ENCODE peak calls at places on chromosomes 12 and 14, in seven cellular contexts. One of them, this sample, is unnamed.
A peak's percentile ranks its signal among the peaks of the same experiment; 100 is the strongest.

GRCh38 chr12:11710431-11710830 is 61.0 kb downstream of the ETV6 start:
- DNase-seq in natural killer cell: no peak
- DNase-seq in effector memory CD4-positive, alpha-beta T cell: no peak
- DNase-seq in activated T-cell treated with anti-CD3 and anti-CD28 coated beads for 48 hours: no peak
- DNase-seq in myocyte: no peak
- DNase-seq in amygdala: no peak
- DNase-seq in coronary artery: no peak
- DNase-seq in this sample: no peak

GRCh38 chr12:402127-402456 is 648 bp downstream of the CCDC77 start:
- DNase-seq in amygdala: no peak
- DNase-seq in myocyte: peak; percentile 30
- DNase-seq in effector memory CD4-positive, alpha-beta T cell: no peak
- DNase-seq in activated T-cell treated with anti-CD3 and anti-CD28 coated beads for 48 hours: no peak
- DNase-seq in natural killer cell: no peak
- DNase-seq in coronary artery: no peak
- DNase-seq in this sample: no peak

GRCh38 chr12:120157678-120158077 is 36.8 kb downstream of the GCN1 start:
- DNase-seq in myocyte: no peak
- DNase-seq in activated T-cell treated with anti-CD3 and anti-CD28 coated beads for 48 hours: no peak
- DNase-seq in coronary artery: no peak
- DNase-seq in amygdala: no peak
- DNase-seq in natural killer cell: no peak
- DNase-seq in effector memory CD4-positive, alpha-beta T cell: no peak
- DNase-seq in this sample: no peak

GRCh38 chr12:106019130-106019529 is 119.6 kb downstream of the NUAK1 start:
- DNase-seq in myocyte: no peak
- DNase-seq in coronary artery: no peak
- DNase-seq in natural killer cell: no peak
- DNase-seq in effector memory CD4-positive, alpha-beta T cell: no peak
- DNase-seq in activated T-cell treated with anti-CD3 and anti-CD28 coated beads for 48 hours: no peak
- DNase-seq in amygdala: no peak
- DNase-seq in this sample: no peak

GRCh38 chr12:55929306-55929791 is 1.6 kb upstream of the DGKA start:
- DNase-seq in amygdala: no peak
- DNase-seq in effector memory CD4-positive, alpha-beta T cell: peak; percentile 88
- DNase-seq in activated T-cell treated with anti-CD3 and anti-CD28 coated beads for 48 hours: peak; percentile 81
- DNase-seq in myocyte: no peak
- DNase-seq in coronary artery: no peak
- DNase-seq in natural killer cell: peak; percentile 44
- DNase-seq in this sample: peak; percentile 83

GRCh38 chr12:18923721-18924120 is 185.8 kb downstream of the CAPZA3 start:
- DNase-seq in myocyte: no peak
- DNase-seq in coronary artery: no peak
- DNase-seq in natural killer cell: no peak
- DNase-seq in effector memory CD4-positive, alpha-beta T cell: no peak
- DNase-seq in amygdala: no peak
- DNase-seq in activated T-cell treated with anti-CD3 and anti-CD28 coated beads for 48 hours: no peak
- DNase-seq in this sample: no peak

GRCh38 chr12:92634730-92635129 is 68.1 kb upstream of the PLEKHG7 start:
- DNase-seq in activated T-cell treated with anti-CD3 and anti-CD28 coated beads for 48 hours: no peak
- DNase-seq in natural killer cell: no peak
- DNase-seq in coronary artery: no peak
- DNase-seq in myocyte: peak; percentile 63
- DNase-seq in effector memory CD4-positive, alpha-beta T cell: no peak
- DNase-seq in amygdala: no peak
- DNase-seq in this sample: no peak

GRCh38 chr14:66495214-66496098 is 9.3 kb downstream of the CCDC196 start:
- DNase-seq in effector memory CD4-positive, alpha-beta T cell: no peak
- DNase-seq in activated T-cell treated with anti-CD3 and anti-CD28 coated beads for 48 hours: no peak
- DNase-seq in myocyte: peak; percentile 68
- DNase-seq in amygdala: no peak
- DNase-seq in natural killer cell: no peak
- DNase-seq in coronary artery: no peak
- DNase-seq in this sample: peak; percentile 3

GRCh38 chr12:49622501-49623141 is 740 bp upstream of the PRPF40B start:
- DNase-seq in activated T-cell treated with anti-CD3 and anti-CD28 coated beads for 48 hours: no peak
- DNase-seq in myocyte: peak; percentile 31
- DNase-seq in natural killer cell: peak; percentile 32
- DNase-seq in amygdala: no peak
- DNase-seq in effector memory CD4-positive, alpha-beta T cell: peak; percentile 45
- DNase-seq in coronary artery: peak; percentile 73
- DNase-seq in this sample: peak; percentile 33

GRCh38 chr14:87186745-87187144 is 806.2 kb downstream of the GALC start:
- DNase-seq in coronary artery: no peak
- DNase-seq in amygdala: no peak
- DNase-seq in natural killer cell: no peak
- DNase-seq in activated T-cell treated with anti-CD3 and anti-CD28 coated beads for 48 hours: no peak
- DNase-seq in effector memory CD4-positive, alpha-beta T cell: no peak
- DNase-seq in myocyte: no peak
- DNase-seq in this sample: no peak

GRCh38 chr14:99320105-99320572 is 48.1 kb upstream of the BCL11B start:
- DNase-seq in coronary artery: peak; percentile 52
- DNase-seq in amygdala: no peak
- DNase-seq in natural killer cell: peak; percentile 87
- DNase-seq in activated T-cell treated with anti-CD3 and anti-CD28 coated beads for 48 hours: peak; percentile 79
- DNase-seq in myocyte: peak; percentile 19
- DNase-seq in effector memory CD4-positive, alpha-beta T cell: peak; percentile 39
- DNase-seq in this sample: peak; percentile 51

GRCh38 chr12:88642675-88643431 is 62.6 kb upstream of the KITLG start:
- DNase-seq in coronary artery: no peak
- DNase-seq in effector memory CD4-positive, alpha-beta T cell: no peak
- DNase-seq in activated T-cell treated with anti-CD3 and anti-CD28 coated beads for 48 hours: no peak
- DNase-seq in natural killer cell: no peak
- DNase-seq in myocyte: peak; percentile 19
- DNase-seq in amygdala: no peak
- DNase-seq in this sample: no peak

GRCh38 chr12:2064078-2064507 is 11.3 kb downstream of the CACNA1C start:
- DNase-seq in effector memory CD4-positive, alpha-beta T cell: no peak
- DNase-seq in natural killer cell: no peak
- DNase-seq in myocyte: no peak
- DNase-seq in activated T-cell treated with anti-CD3 and anti-CD28 coated beads for 48 hours: no peak
- DNase-seq in coronary artery: no peak
- DNase-seq in amygdala: no peak
- DNase-seq in this sample: no peak

GRCh38 chr12:127169321-127170270 is 1097.4 kb upstream of the TMEM132C start:
- DNase-seq in activated T-cell treated with anti-CD3 and anti-CD28 coated beads for 48 hours: no peak
- DNase-seq in myocyte: peak; percentile 38
- DNase-seq in amygdala: no peak
- DNase-seq in coronary artery: peak; percentile 1
- DNase-seq in natural killer cell: no peak
- DNase-seq in effector memory CD4-positive, alpha-beta T cell: no peak
- DNase-seq in this sample: no peak

GRCh38 chr14:63283501-63284248 is 35.1 kb downstream of the GPHB5 start:
- DNase-seq in natural killer cell: no peak
- DNase-seq in activated T-cell treated with anti-CD3 and anti-CD28 coated beads for 48 hours: no peak
- DNase-seq in effector memory CD4-positive, alpha-beta T cell: no peak
- DNase-seq in coronary artery: no peak
- DNase-seq in amygdala: no peak
- DNase-seq in myocyte: no peak
- DNase-seq in this sample: no peak

GRCh38 chr14:55731881-55732498 is 152.0 kb downstream of the KTN1 start:
- DNase-seq in natural killer cell: peak; percentile 34
- DNase-seq in coronary artery: no peak
- DNase-seq in myocyte: no peak
- DNase-seq in activated T-cell treated with anti-CD3 and anti-CD28 coated beads for 48 hours: peak; percentile 22
- DNase-seq in effector memory CD4-positive, alpha-beta T cell: no peak
- DNase-seq in amygdala: no peak
- DNase-seq in this sample: peak; percentile 37

GRCh38 chr12:11497438-11497837 is 102.1 kb upstream of the PRB2 start:
- DNase-seq in coronary artery: no peak
- DNase-seq in natural killer cell: no peak
- DNase-seq in amygdala: no peak
- DNase-seq in myocyte: no peak
- DNase-seq in activated T-cell treated with anti-CD3 and anti-CD28 coated beads for 48 hours: no peak
- DNase-seq in effector memory CD4-positive, alpha-beta T cell: no peak
- DNase-seq in this sample: no peak

GRCh38 chr12:57504033-57504432 is 16.2 kb downstream of the MARS1 start:
- DNase-seq in coronary artery: no peak
- DNase-seq in effector memory CD4-positive, alpha-beta T cell: no peak
- DNase-seq in natural killer cell: no peak
- DNase-seq in amygdala: no peak
- DNase-seq in activated T-cell treated with anti-CD3 and anti-CD28 coated beads for 48 hours: no peak
- DNase-seq in myocyte: no peak
- DNase-seq in this sample: no peak

GRCh38 chr12:48000878-48001321 is 3.4 kb downstream of the COL2A1 start:
- DNase-seq in myocyte: peak; percentile 13
- DNase-seq in coronary artery: no peak
- DNase-seq in effector memory CD4-positive, alpha-beta T cell: no peak
- DNase-seq in activated T-cell treated with anti-CD3 and anti-CD28 coated beads for 48 hours: no peak
- DNase-seq in amygdala: no peak
- DNase-seq in natural killer cell: no peak
- DNase-seq in this sample: no peak

GRCh38 chr14:104688755-104689619 is at the start of gene INF2:
- DNase-seq in coronary artery: no peak
- DNase-seq in natural killer cell: peak; percentile 37
- DNase-seq in myocyte: peak; percentile 77
- DNase-seq in activated T-cell treated with anti-CD3 and anti-CD28 coated beads for 48 hours: peak; percentile 51
- DNase-seq in effector memory CD4-positive, alpha-beta T cell: no peak
- DNase-seq in amygdala: no peak
- DNase-seq in this sample: peak; percentile 23

GRCh38 chr12:101018540-101018939 is 191.5 kb downstream of the SLC5A8 start:
- DNase-seq in natural killer cell: no peak
- DNase-seq in activated T-cell treated with anti-CD3 and anti-CD28 coated beads for 48 hours: no peak
- DNase-seq in amygdala: no peak
- DNase-seq in coronary artery: no peak
- DNase-seq in myocyte: peak; percentile 26
- DNase-seq in effector memory CD4-positive, alpha-beta T cell: no peak
- DNase-seq in this sample: no peak

GRCh38 chr14:76776306-76777251 is 15.3 kb downstream of the VASH1 start:
- DNase-seq in coronary artery: no peak
- DNase-seq in effector memory CD4-positive, alpha-beta T cell: no peak
- DNase-seq in myocyte: no peak
- DNase-seq in amygdala: no peak
- DNase-seq in natural killer cell: no peak
- DNase-seq in activated T-cell treated with anti-CD3 and anti-CD28 coated beads for 48 hours: no peak
- DNase-seq in this sample: no peak

GRCh38 chr12:53569174-53569557 is 57.0 kb downstream of the ATF7 start:
- DNase-seq in effector memory CD4-positive, alpha-beta T cell: no peak
- DNase-seq in coronary artery: no peak
- DNase-seq in activated T-cell treated with anti-CD3 and anti-CD28 coated beads for 48 hours: no peak
- DNase-seq in myocyte: peak; percentile 74
- DNase-seq in natural killer cell: no peak
- DNase-seq in amygdala: no peak
- DNase-seq in this sample: no peak

GRCh38 chr14:24233538-24233866 is 773 bp downstream of the GMPR2 start:
- DNase-seq in natural killer cell: no peak
- DNase-seq in activated T-cell treated with anti-CD3 and anti-CD28 coated beads for 48 hours: no peak
- DNase-seq in myocyte: no peak
- DNase-seq in amygdala: no peak
- DNase-seq in coronary artery: peak; percentile 28
- DNase-seq in effector memory CD4-positive, alpha-beta T cell: no peak
- DNase-seq in this sample: no peak

GRCh38 chr12:113727651-113728061 is 238.5 kb downstream of the RBM19 start:
- DNase-seq in amygdala: no peak
- DNase-seq in activated T-cell treated with anti-CD3 and anti-CD28 coated beads for 48 hours: no peak
- DNase-seq in coronary artery: no peak
- DNase-seq in effector memory CD4-positive, alpha-beta T cell: no peak
- DNase-seq in myocyte: peak; percentile 69
- DNase-seq in natural killer cell: no peak
- DNase-seq in this sample: no peak

This sample was measured in effector CD4-positive, alpha-beta T cell.